ENCODE peak calls at places on chromosomes 6 and 20, in four cellular contexts. One of them, this sample, is unnamed.

GRCh38 chr6:27592107-27592480 is 119.2 kb upstream of the ZNF184 start:
- DNase-seq in mammary epithelial cell: peak
- DNase-seq in neural progenitor cell: peak
- DNase-seq in CD8-positive, alpha-beta T cell: no peak
- DNase-seq in this sample: no peak

GRCh38 chr20:3193806-3194616 is 10.5 kb downstream of the DDRGK1 start:
- DNase-seq in mammary epithelial cell: no peak
- DNase-seq in neural progenitor cell: no peak
- DNase-seq in CD8-positive, alpha-beta T cell: no peak
- DNase-seq in this sample: no peak

GRCh38 chr20:8082025-8082424 is 50.0 kb upstream of the PLCB1 start:
- DNase-seq in mammary epithelial cell: no peak
- DNase-seq in neural progenitor cell: peak
- DNase-seq in CD8-positive, alpha-beta T cell: no peak
- DNase-seq in this sample: no peak

GRCh38 chr6:33975631-33976424 is 170.1 kb downstream of the GRM4 start:
- DNase-seq in mammary epithelial cell: no peak
- DNase-seq in neural progenitor cell: peak
- DNase-seq in CD8-positive, alpha-beta T cell: no peak
- DNase-seq in this sample: peak

GRCh38 chr6:170203212-170203611 is 87.7 kb downstream of the DLL1 start:
- DNase-seq in mammary epithelial cell: peak
- DNase-seq in neural progenitor cell: no peak
- DNase-seq in CD8-positive, alpha-beta T cell: peak
- DNase-seq in this sample: no peak

GRCh38 chr6:116386581-116387299 is 16.0 kb downstream of the DSE start:
- DNase-seq in mammary epithelial cell: peak
- DNase-seq in neural progenitor cell: no peak
- DNase-seq in CD8-positive, alpha-beta T cell: no peak
- DNase-seq in this sample: no peak

GRCh38 chr20:56748476-56749377 is 119.6 kb downstream of the TFAP2C start:
- DNase-seq in mammary epithelial cell: no peak
- DNase-seq in neural progenitor cell: no peak
- DNase-seq in CD8-positive, alpha-beta T cell: no peak
- DNase-seq in this sample: no peak

GRCh38 chr6:15960740-15961629 is 167.9 kb upstream of the MYLIP start:
- DNase-seq in mammary epithelial cell: no peak
- DNase-seq in neural progenitor cell: no peak
- DNase-seq in CD8-positive, alpha-beta T cell: no peak
- DNase-seq in this sample: no peak

GRCh38 chr6:37303891-37304503 is 46.1 kb upstream of the TMEM217 start:
- DNase-seq in mammary epithelial cell: peak
- DNase-seq in neural progenitor cell: peak
- DNase-seq in CD8-positive, alpha-beta T cell: no peak
- DNase-seq in this sample: no peak

GRCh38 chr20:59010995-59011873 is 4.2 kb upstream of the CTSZ start:
- DNase-seq in mammary epithelial cell: peak
- DNase-seq in neural progenitor cell: peak
- DNase-seq in CD8-positive, alpha-beta T cell: no peak
- DNase-seq in this sample: no peak

GRCh38 chr6:27178001-27178730 is 69.3 kb upstream of the PRSS16 start:
- DNase-seq in mammary epithelial cell: peak
- DNase-seq in neural progenitor cell: peak
- DNase-seq in CD8-positive, alpha-beta T cell: no peak
- DNase-seq in this sample: peak

GRCh38 chr20:3461191-3461874 is 9.5 kb upstream of the ATRN start:
- DNase-seq in mammary epithelial cell: no peak
- DNase-seq in neural progenitor cell: peak
- DNase-seq in CD8-positive, alpha-beta T cell: no peak
- DNase-seq in this sample: no peak

GRCh38 chr6:138545621-138545980 is 46.3 kb upstream of the NHSL1 start:
- DNase-seq in mammary epithelial cell: no peak
- DNase-seq in neural progenitor cell: peak
- DNase-seq in CD8-positive, alpha-beta T cell: no peak
- DNase-seq in this sample: no peak

GRCh38 chr6:105484238-105485161 is 81.6 kb upstream of the PREP start:
- DNase-seq in mammary epithelial cell: peak
- DNase-seq in neural progenitor cell: peak
- DNase-seq in CD8-positive, alpha-beta T cell: no peak
- DNase-seq in this sample: no peak

GRCh38 chr20:58701431-58702160 is 9.0 kb downstream of the NPEPL1 start:
- DNase-seq in mammary epithelial cell: no peak
- DNase-seq in neural progenitor cell: no peak
- DNase-seq in CD8-positive, alpha-beta T cell: no peak
- DNase-seq in this sample: no peak

DNA sequence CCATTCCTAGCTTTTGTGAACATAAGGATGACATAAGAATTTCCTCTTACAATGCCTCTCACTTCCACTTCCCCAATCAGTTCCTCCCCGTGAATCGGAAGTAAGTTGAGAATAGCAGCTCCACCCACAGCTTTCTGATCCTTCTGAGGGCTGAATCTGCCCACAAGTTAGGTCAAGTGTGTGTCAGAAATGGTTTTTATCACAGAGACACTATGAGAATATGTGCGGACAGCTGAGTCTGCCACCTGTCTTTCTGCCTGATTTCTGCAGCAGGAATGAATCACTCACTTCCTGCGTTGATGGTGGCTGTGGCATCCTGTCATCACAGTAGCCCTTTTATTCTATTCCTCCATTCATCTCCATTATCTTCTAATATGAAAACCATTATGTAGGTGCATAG is 70.2 kb downstream of the RIN2 start:
- DNase-seq in mammary epithelial cell: peak
- DNase-seq in neural progenitor cell: no peak
- DNase-seq in CD8-positive, alpha-beta T cell: peak
- DNase-seq in this sample: no peak
- H3K27ac ChIP-seq in mammary epithelial cell: no peak
- H3K27ac ChIP-seq in neural progenitor cell: no peak
- H3K27ac ChIP-seq in CD8-positive, alpha-beta T cell: no peak
- H3K27ac ChIP-seq in this sample: no peak

GRCh38 chr6:35027807-35028206 is 113.3 kb downstream of the TCP11 start:
- DNase-seq in mammary epithelial cell: no peak
- DNase-seq in neural progenitor cell: no peak
- DNase-seq in CD8-positive, alpha-beta T cell: no peak
- DNase-seq in this sample: no peak
- H3K27ac ChIP-seq in mammary epithelial cell: no peak
- H3K27ac ChIP-seq in neural progenitor cell: no peak
- H3K27ac ChIP-seq in CD8-positive, alpha-beta T cell: no peak
- H3K27ac ChIP-seq in this sample: no peak

DNA sequence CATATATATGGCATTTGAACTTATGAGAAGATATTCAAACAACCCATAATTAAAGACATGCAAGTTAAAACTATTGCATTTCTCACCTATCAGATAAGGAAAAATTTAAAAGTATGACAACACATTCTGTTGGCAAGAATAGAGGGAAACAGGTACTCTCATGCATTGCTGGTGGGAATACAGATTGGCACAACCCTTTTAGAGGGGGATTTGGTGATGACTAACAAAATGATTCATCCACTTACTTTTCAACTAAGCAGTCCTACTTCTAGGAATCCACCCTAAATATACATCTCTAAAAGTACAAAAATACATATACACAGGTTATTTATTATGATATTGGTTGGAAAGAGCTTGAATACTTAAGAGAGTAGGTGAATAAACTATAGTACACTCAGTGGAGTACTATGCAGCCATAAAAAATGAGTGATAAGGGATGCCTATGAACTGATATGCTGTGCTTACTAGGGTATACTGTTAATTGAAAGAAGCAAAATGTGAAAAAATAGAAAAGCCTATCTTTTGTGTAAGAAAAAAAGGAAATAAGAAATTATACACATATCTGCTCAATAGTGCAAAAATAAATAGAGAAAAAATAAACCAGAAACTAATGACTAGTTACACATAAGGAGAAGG is 42.2 kb downstream of the ADAT2 start:
- DNase-seq in mammary epithelial cell: peak
- DNase-seq in neural progenitor cell: no peak
- DNase-seq in CD8-positive, alpha-beta T cell: no peak
- DNase-seq in this sample: no peak
- H3K27ac ChIP-seq in mammary epithelial cell: peak
- H3K27ac ChIP-seq in neural progenitor cell: no peak
- H3K27ac ChIP-seq in CD8-positive, alpha-beta T cell: no peak
- H3K27ac ChIP-seq in this sample: no peak

DNA sequence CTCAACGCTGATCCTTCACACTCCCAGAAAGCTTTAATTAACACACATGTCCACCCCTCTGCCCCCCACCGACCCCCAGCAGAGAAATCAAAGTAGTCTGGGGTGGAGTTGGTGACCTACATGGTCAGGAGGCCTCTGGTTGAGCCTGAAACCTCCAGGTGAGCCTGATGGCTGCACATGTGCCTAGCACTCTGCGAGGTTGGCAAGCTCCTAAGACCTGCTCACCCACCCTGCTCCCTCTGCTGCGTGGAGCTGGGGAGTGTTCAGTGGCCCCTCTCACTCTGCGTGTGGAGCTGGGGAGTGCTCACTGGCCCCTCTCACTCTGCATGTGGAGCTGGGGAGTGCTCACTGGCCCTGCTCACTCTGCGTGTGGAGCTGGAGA is 7.9 kb upstream of the YTHDF1 start:
- DNase-seq in mammary epithelial cell: no peak
- DNase-seq in neural progenitor cell: no peak
- DNase-seq in CD8-positive, alpha-beta T cell: no peak
- DNase-seq in this sample: no peak
- H3K27ac ChIP-seq in mammary epithelial cell: no peak
- H3K27ac ChIP-seq in neural progenitor cell: no peak
- H3K27ac ChIP-seq in CD8-positive, alpha-beta T cell: no peak
- H3K27ac ChIP-seq in this sample: no peak

DNA sequence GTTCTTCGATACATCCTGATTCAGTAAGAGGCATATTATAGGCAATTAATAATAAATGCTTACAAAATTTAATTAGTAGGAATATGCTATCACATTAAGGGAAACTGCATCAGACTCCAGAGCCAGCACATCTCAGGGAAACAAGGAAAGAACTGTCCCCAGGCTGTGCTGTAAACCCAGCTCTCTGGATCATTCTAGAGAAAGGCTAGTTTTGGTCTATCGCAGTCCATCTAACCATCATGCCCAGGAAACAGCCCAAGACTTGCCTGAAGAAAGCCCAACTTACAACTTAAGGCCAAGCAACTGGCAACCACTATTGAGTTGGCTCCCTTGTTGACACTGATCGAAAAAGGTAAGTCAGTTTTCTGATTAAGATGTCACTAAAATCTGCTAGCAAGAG is 11.3 kb downstream of the MAP3K5 start:
- DNase-seq in mammary epithelial cell: no peak
- DNase-seq in neural progenitor cell: no peak
- DNase-seq in CD8-positive, alpha-beta T cell: no peak
- DNase-seq in this sample: no peak
- H3K27ac ChIP-seq in mammary epithelial cell: no peak
- H3K27ac ChIP-seq in neural progenitor cell: no peak
- H3K27ac ChIP-seq in CD8-positive, alpha-beta T cell: no peak
- H3K27ac ChIP-seq in this sample: no peak

GRCh38 chr20:38126146-38126912 is 38.7 kb downstream of the TGM2 start:
- DNase-seq in mammary epithelial cell: no peak
- DNase-seq in neural progenitor cell: no peak
- DNase-seq in CD8-positive, alpha-beta T cell: no peak
- DNase-seq in this sample: no peak
- H3K27ac ChIP-seq in mammary epithelial cell: no peak
- H3K27ac ChIP-seq in neural progenitor cell: no peak
- H3K27ac ChIP-seq in CD8-positive, alpha-beta T cell: no peak
- H3K27ac ChIP-seq in this sample: no peak

GRCh38 chr6:11929451-11929850 is 82.7 kb upstream of the HIVEP1 start:
- DNase-seq in mammary epithelial cell: no peak
- DNase-seq in neural progenitor cell: no peak
- DNase-seq in CD8-positive, alpha-beta T cell: no peak
- DNase-seq in this sample: no peak

GRCh38 chr6:11938285-11938890 is 73.7 kb upstream of the HIVEP1 start:
- DNase-seq in mammary epithelial cell: no peak
- DNase-seq in neural progenitor cell: peak
- DNase-seq in CD8-positive, alpha-beta T cell: no peak
- DNase-seq in this sample: no peak

GRCh38 chr6:11930240-11930639 is 81.9 kb upstream of the HIVEP1 start:
- DNase-seq in mammary epithelial cell: no peak
- DNase-seq in neural progenitor cell: no peak
- DNase-seq in CD8-positive, alpha-beta T cell: no peak
- DNase-seq in this sample: no peak

GRCh38 chr6:11931296-11932035 is 80.6 kb upstream of the HIVEP1 start:
- DNase-seq in mammary epithelial cell: no peak
- DNase-seq in neural progenitor cell: no peak
- DNase-seq in CD8-positive, alpha-beta T cell: no peak
- DNase-seq in this sample: no peak

GRCh38 chr6:11934638-11935037 is 77.5 kb upstream of the HIVEP1 start:
- DNase-seq in mammary epithelial cell: no peak
- DNase-seq in neural progenitor cell: no peak
- DNase-seq in CD8-positive, alpha-beta T cell: no peak
- DNase-seq in this sample: no peak
- H3K27ac ChIP-seq in mammary epithelial cell: no peak
- H3K27ac ChIP-seq in neural progenitor cell: no peak
- H3K27ac ChIP-seq in CD8-positive, alpha-beta T cell: no peak
- H3K27ac ChIP-seq in this sample: no peak

GRCh38 chr20:39004508-39004907 is 42.4 kb downstream of the DHX35 start:
- DNase-seq in mammary epithelial cell: peak
- DNase-seq in neural progenitor cell: no peak
- DNase-seq in CD8-positive, alpha-beta T cell: peak
- DNase-seq in this sample: no peak
- H3K27ac ChIP-seq in mammary epithelial cell: no peak
- H3K27ac ChIP-seq in neural progenitor cell: no peak
- H3K27ac ChIP-seq in CD8-positive, alpha-beta T cell: no peak
- H3K27ac ChIP-seq in this sample: no peak

DNA sequence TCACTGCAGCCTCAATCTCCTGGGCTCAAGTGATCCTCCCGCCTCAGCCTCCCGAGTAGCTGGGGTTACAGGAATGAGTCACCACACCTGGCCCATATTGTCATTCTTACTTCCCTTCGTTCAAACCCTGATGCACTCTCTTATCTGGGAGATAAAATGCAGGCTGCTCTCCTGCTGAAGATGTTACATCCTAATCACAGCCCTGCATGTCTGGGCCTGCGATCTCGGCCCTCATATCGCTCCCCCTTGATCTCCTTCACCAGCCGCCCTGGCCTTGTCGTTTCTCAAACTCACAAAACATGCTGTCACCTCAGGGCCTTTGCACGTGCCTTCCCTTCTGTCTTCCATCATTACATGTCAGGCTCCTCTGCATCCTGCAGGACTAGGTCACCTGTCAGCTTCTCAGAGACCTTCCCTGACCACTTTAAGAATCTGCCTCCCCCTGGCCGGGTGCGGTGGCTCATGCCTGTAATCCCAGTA is 8.8 kb upstream of the C20orf203 start:
- DNase-seq in mammary epithelial cell: no peak
- DNase-seq in neural progenitor cell: no peak
- DNase-seq in CD8-positive, alpha-beta T cell: no peak
- DNase-seq in this sample: no peak
- H3K27ac ChIP-seq in mammary epithelial cell: no peak
- H3K27ac ChIP-seq in neural progenitor cell: no peak
- H3K27ac ChIP-seq in CD8-positive, alpha-beta T cell: no peak
- H3K27ac ChIP-seq in this sample: no peak

This sample was measured in naive thymus-derived CD4-positive, alpha-beta T cell.